ENCODE peak calls at places on chromosomes 11 and 22, in five cellular contexts. E, B, F, C and L are unnamed samples.
A peak's percentile ranks its signal among the peaks of the same experiment; 100 is the strongest.

GRCh38 chr22:35597692-35598395 is 19.3 kb downstream of the MB start:
- DNase-seq in E (no peak), B (no peak), F (no peak), C (no peak), L (no peak)

GRCh38 chr11:97862021-97862420 is 1158.7 kb upstream of the CNTN5 start:
- DNase-seq in E (no peak), B (no peak), F (no peak), C (no peak), L (no peak)

GRCh38 chr11:121591405-121592033 is 138.8 kb upstream of the SORL1-AS1 start:
- DNase-seq in E (peak; percentile 59), B (peak; percentile 70), F (peak; percentile 81), C (no peak), L (no peak)

GRCh38 chr22:46528121-46528610 is 9.3 kb downstream of the CELSR1 start:
- DNase-seq in E (peak; percentile 95), B (no peak), F (no peak), C (no peak), L (no peak)

GRCh38 chr11:74306440-74307175 is 4.8 kb downstream of the P4HA3 start:
- DNase-seq in E (no peak), B (no peak), F (no peak), C (no peak), L (no peak)

GRCh38 chr11:31844351-31844750 is 33.2 kb upstream of the PAX6 start:
- DNase-seq in E (no peak), B (no peak), F (no peak), C (no peak), L (no peak)

GRCh38 chr11:720642-721346 is 14.8 kb downstream of the EPS8L2 start:
- DNase-seq in E (no peak), B (peak; percentile 83), F (peak; percentile 86), C (no peak), L (peak; percentile 91)

GRCh38 chr11:64206457-64207246 is at the start of gene FERMT3:
- DNase-seq in E (no peak), B (peak; percentile 73), F (no peak), C (peak; percentile 61), L (peak; percentile 72)

GRCh38 chr11:85725510-85726258 is 39.7 kb upstream of the CCDC89 start:
- DNase-seq in E (no peak), B (no peak), F (no peak), C (no peak), L (no peak)

GRCh38 chr11:113022267-113022666 is 61.0 kb downstream of the NCAM1 start:
- DNase-seq in E (no peak), B (no peak), F (no peak), C (no peak), L (no peak)

GRCh38 chr22:22770280-22770871 is 117.2 kb upstream of the IGLL5 start:
- DNase-seq in E (peak; percentile 30), B (peak; percentile 100), F (peak; percentile 92), C (no peak), L (no peak)

GRCh38 chr11:75782540-75783263 is 14.1 kb downstream of the DGAT2 start:
- DNase-seq in E (peak; percentile 92), B (no peak), F (no peak), C (no peak), L (no peak)

GRCh38 chr11:11533751-11534150 is 88.1 kb downstream of the GALNT18 start:
- DNase-seq in E (no peak), B (no peak), F (no peak), C (no peak), L (no peak)

GRCh38 chr22:45077286-45077685 is 67.5 kb upstream of the PHF21B start:
- DNase-seq in E (no peak), B (no peak), F (no peak), C (no peak), L (no peak)

GRCh38 chr22:31742115-31742514 is 7.8 kb downstream of the PRR14L start:
- DNase-seq in E (no peak), B (no peak), F (no peak), C (no peak), L (no peak)

GRCh38 chr11:2298795-2299747 is 2.6 kb downstream of the C11orf21 start:
- DNase-seq in E (peak; percentile 63), B (peak; percentile 61), F (peak; percentile 68), C (no peak), L (no peak)

GRCh38 chr22:31215018-31215535 is 3.0 kb downstream of the LIMK2 start:
- DNase-seq in E (no peak), B (no peak), F (no peak), C (no peak), L (no peak)

GRCh38 chr11:103953797-103954495 is 82.5 kb upstream of the DDI1 start:
- DNase-seq in E (no peak), B (no peak), F (no peak), C (no peak), L (no peak)

GRCh38 chr11:4891996-4892640 is 10.4 kb downstream of the OR51T1 start:
- DNase-seq in E (no peak), B (peak; percentile 22), F (no peak), C (no peak), L (no peak)

GRCh38 chr11:36478700-36479329 is 31.3 kb downstream of the TRAF6 start:
- DNase-seq in E (peak; percentile 39), B (no peak), F (no peak), C (no peak), L (no peak)

GRCh38 chr11:77361184-77361583 is 59.7 kb upstream of the GDPD4 start:
- DNase-seq in E (no peak), B (no peak), F (no peak), C (no peak), L (no peak)

GRCh38 chr11:125022551-125022950 is 40.6 kb upstream of the SLC37A2 start:
- DNase-seq in E (no peak), B (no peak), F (no peak), C (no peak), L (no peak)

GRCh38 chr11:78595431-78596130 is 20.9 kb upstream of the NARS2 start:
- DNase-seq in E (no peak), B (no peak), F (no peak), C (no peak), L (no peak)

GRCh38 chr11:134367781-134368180 is 36.0 kb downstream of the GLB1L2 start:
- DNase-seq in E (no peak), B (no peak), F (no peak), C (no peak), L (no peak)

GRCh38 chr11:121374286-121374985 is 77.7 kb upstream of the SORL1 start:
- DNase-seq in E (no peak), B (no peak), F (no peak), C (no peak), L (no peak)

GRCh38 chr11:77312107-77312506 is 10.6 kb upstream of the GDPD4 start:
- DNase-seq in E (no peak), B (no peak), F (no peak), C (no peak), L (no peak)

GRCh38 chr11:97746832-97747231 is 1273.9 kb upstream of the CNTN5 start:
- DNase-seq in E (no peak), B (no peak), F (no peak), C (no peak), L (no peak)

GRCh38 chr11:3996651-3997050 is 97.9 kb upstream of the RRM1 start:
- DNase-seq in E (no peak), B (no peak), F (no peak), C (no peak), L (no peak)

GRCh38 chr22:22810018-22810427 is 77.6 kb upstream of the IGLL5 start:
- DNase-seq in E (peak; percentile 50), B (peak; percentile 100), F (no peak), C (no peak), L (no peak)

GRCh38 chr11:47330002-47330911 is 22.2 kb downstream of the MYBPC3 start:
- DNase-seq in E (no peak), B (no peak), F (no peak), C (peak; percentile 23), L (peak; percentile 16)

GRCh38 chr22:37860796-37861421 is 11.7 kb downstream of the EIF3L start:
- DNase-seq in E (no peak), B (no peak), F (no peak), C (no peak), L (no peak)

GRCh38 chr22:42720263-42721044 is at the start of gene A4GALT:
- DNase-seq in E (no peak), B (peak; percentile 68), F (peak; percentile 71), C (no peak), L (no peak)

GRCh38 chr11:115244758-115245157 is 259.5 kb downstream of the CADM1 start:
- DNase-seq in E (no peak), B (no peak), F (no peak), C (no peak), L (no peak)

GRCh38 chr11:1232328-1233321 is 9.8 kb downstream of the MUC5B start:
- DNase-seq in E (no peak), B (no peak), F (peak; percentile 39), C (no peak), L (peak; percentile 16)

GRCh38 chr11:1224109-1224485 is 1.2 kb downstream of the MUC5B start:
- DNase-seq in E (no peak), B (no peak), F (no peak), C (no peak), L (peak; percentile 27)

GRCh38 chr11:116963813-116964212 is 126.4 kb upstream of the APOA1 start:
- DNase-seq in E (no peak), B (no peak), F (no peak), C (no peak), L (no peak)
- TF ChIP-seq POLR2A in E (no peak), B (no peak), F (no peak), C (no peak), L (no peak)

GRCh38 chr22:26892401-26893033 is 235.1 kb downstream of the MIAT start:
- DNase-seq in E (no peak), B (no peak), F (peak; percentile 42), C (no peak), L (no peak)

GRCh38 chr22:26893034-26893710 is 235.8 kb downstream of the MIAT start:
- DNase-seq in E (no peak), B (no peak), F (peak; percentile 52), C (no peak), L (no peak)

GRCh38 chr22:26894362-26894761 is 237.0 kb downstream of the MIAT start:
- DNase-seq in E (no peak), B (no peak), F (no peak), C (no peak), L (no peak)

GRCh38 chr22:26893711-26894110 is 236.3 kb downstream of the MIAT start:
- DNase-seq in E (no peak), B (no peak), F (peak; percentile 40), C (no peak), L (no peak)

GRCh38 chr22:26894766-26895485 is 237.5 kb downstream of the MIAT start:
- DNase-seq in E (peak; percentile 37), B (no peak), F (peak; percentile 17), C (no peak), L (no peak)
- TF ChIP-seq TAF1 in E (no peak), B (no peak), F (no peak), C (no peak), L (no peak)

DNA sequence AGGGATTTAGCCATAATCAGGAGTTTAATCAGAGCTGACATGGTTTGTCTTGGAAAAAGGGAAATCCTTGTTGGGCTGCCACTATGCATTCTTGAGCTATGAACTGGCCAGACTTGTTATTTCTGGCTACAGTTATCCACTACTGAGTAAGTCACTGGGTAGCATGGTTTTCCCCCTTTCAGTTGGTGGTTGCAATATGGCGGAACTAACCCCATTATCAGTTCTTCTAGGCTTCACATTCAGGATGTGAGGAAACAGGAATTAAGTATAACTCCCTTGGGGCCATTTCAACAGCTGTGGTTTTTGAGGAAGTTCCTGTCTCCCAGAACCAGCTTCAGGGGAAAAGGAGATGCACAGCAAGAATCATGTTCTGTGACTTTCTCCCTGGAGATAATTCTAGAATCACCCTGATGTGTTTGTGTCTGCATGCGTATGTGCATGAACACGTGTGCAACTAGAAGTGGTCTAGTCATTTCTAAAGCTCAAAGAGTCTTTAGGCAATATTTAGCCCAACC is 103.0 kb upstream of the CD44 start:
- DNase-seq in E (no peak), B (no peak), F (no peak), C (no peak), L (no peak)
- TF ChIP-seq POLR2AphosphoS5 in E (no peak), B (no peak), F (no peak), C (peak; percentile 12), L (no peak)

GRCh38 chr11:72641900-72642814 is 32.1 kb downstream of the PDE2A start:
- DNase-seq in E (no peak), B (peak; percentile 89), F (peak; percentile 76), C (peak; percentile 49), L (no peak)
- TF ChIP-seq POLR2A in E (no peak), B (no peak), F (no peak), C (no peak), L (no peak)